ENCODE peak calls at places on chromosome 15, in five cellular contexts. J is IMR-90, X is heart left ventricle, W is T-helper 9 cell, G is NB4. I is an unnamed sample.

GRCh38 chr15:45253330-45253729 is 1.3 kb downstream of the SLC28A2 start:
- DNase-seq in J (no peak), X (no peak), W (no peak), G (peak), I (no peak)

GRCh38 chr15:41494922-41495735 is 1.5 kb downstream of the ITPKA start:
- DNase-seq in J (no peak), X (no peak), W (peak), G (no peak), I (no peak)

GRCh38 chr15:52699457-52699856 is 20.3 kb upstream of the ATOSA start:
- DNase-seq in J (no peak), X (no peak), W (no peak), G (no peak), I (no peak)

GRCh38 chr15:101463265-101463664 is 26.2 kb downstream of the PCSK6 start:
- DNase-seq in J (no peak), X (no peak), W (no peak), G (no peak), I (no peak)

GRCh38 chr15:57148236-57148635 is 228.1 kb upstream of the CGNL1 start:
- DNase-seq in J (no peak), X (no peak), W (no peak), G (no peak), I (no peak)

GRCh38 chr15:82647045-82647834 is at the start of gene CPEB1:
- DNase-seq in J (peak), X (peak), W (peak), G (no peak), I (peak)

GRCh38 chr15:39801641-39802309 is 19.1 kb upstream of the FSIP1 start:
- DNase-seq in J (no peak), X (no peak), W (no peak), G (peak), I (no peak)

GRCh38 chr15:68654786-68655560 is 76.2 kb downstream of the CORO2B start:
- DNase-seq in J (no peak), X (no peak), W (no peak), G (no peak), I (no peak)

GRCh38 chr15:31558840-31559239 is 232.2 kb downstream of the KLF13 start:
- DNase-seq in J (no peak), X (no peak), W (no peak), G (no peak), I (no peak)

GRCh38 chr15:98581715-98582114 is 66.6 kb upstream of the IGF1R start:
- DNase-seq in J (no peak), X (no peak), W (no peak), G (no peak), I (no peak)

I was measured in heart right ventricle.